ENCODE peak calls at places on chromosomes 4 and X, in nine cellular contexts. A is cardiac muscle cell, W is brain microvascular endothelial cell, Y is lower leg skin, E is cardiac fibroblast, P is AG09319, X is K562, N is GM13977, G is type B pancreatic cell. Z is an unnamed sample.
A peak's percentile ranks its signal among the peaks of the same experiment; 100 is the strongest.

GRCh38 chrX:30941898-30942297 is 52.8 kb upstream of the TAB3 start:
- DNase-seq in W (no peak), Y (no peak), N (no peak), E (no peak), P (no peak), G (no peak), A (no peak), X (no peak), Z (no peak)

GRCh38 chrX:150546711-150547153 is 21.7 kb upstream of the MTM1 start:
- DNase-seq in G (no peak), P (no peak), N (no peak), Y (no peak), A (no peak), E (no peak), X (no peak), W (no peak), Z (no peak)

GRCh38 chrX:112670964-112671363 is 8.8 kb downstream of the LHFPL1 start:
- DNase-seq in E (no peak), A (no peak), X (no peak), G (no peak), Y (no peak), P (no peak), W (no peak), N (no peak), Z (no peak)

GRCh38 chr4:101953949-101954348 is 163.4 kb downstream of the BANK1 start:
- DNase-seq in Y (no peak), X (no peak), E (peak; percentile 81), A (peak; percentile 45), G (no peak), N (no peak), P (no peak), W (peak; percentile 50), Z (no peak)

GRCh38 chr4:121819216-121819980 is 4.3 kb downstream of the CCNA2 start:
- DNase-seq in Y (no peak), A (no peak), G (no peak), P (no peak), N (no peak), E (peak; percentile 15), X (no peak), W (no peak), Z (no peak)

GRCh38 chrX:39835241-39835640 is 262.5 kb downstream of the BCOR start:
- DNase-seq in A (no peak), W (no peak), P (no peak), X (no peak), Y (no peak), G (no peak), N (no peak), E (no peak), Z (no peak)

GRCh38 chrX:34379891-34380290 is 247.8 kb upstream of the FAM47A start:
- DNase-seq in N (no peak), Y (no peak), P (no peak), W (no peak), X (no peak), E (peak; percentile 32), A (no peak), G (no peak), Z (no peak)

GRCh38 chrX:151753313-151754041 is 18.9 kb downstream of the CNGA2 start:
- DNase-seq in X (peak; percentile 69), W (peak; percentile 40), Y (peak; percentile 86), P (peak; percentile 19), A (peak; percentile 73), E (peak; percentile 63), N (peak; percentile 65), G (no peak), Z (peak; percentile 69)

GRCh38 chr4:177356191-177356590 is 46.5 kb downstream of the NEIL3 start:
- DNase-seq in E (peak; percentile 19), N (no peak), G (no peak), X (no peak), W (no peak), A (no peak), Y (no peak), P (no peak), Z (no peak)

GRCh38 chr4:80438016-80438415 is 102.5 kb downstream of the CFAP299 start:
- DNase-seq in G (no peak), Y (no peak), N (no peak), P (no peak), A (no peak), X (no peak), W (no peak), E (no peak), Z (no peak)

GRCh38 chrX:138964501-138964900 is 253.0 kb upstream of the FGF13 start:
- DNase-seq in G (no peak), W (no peak), N (no peak), X (no peak), Y (no peak), E (no peak), A (no peak), P (no peak), Z (no peak)

GRCh38 chrX:46488712-46489111 is 56.5 kb downstream of the ZNF674 start:
- DNase-seq in E (no peak), N (no peak), W (no peak), Y (no peak), P (no peak), X (no peak), G (no peak), A (no peak), Z (no peak)

GRCh38 chr4:13654158-13654797 is 26.8 kb upstream of the BOD1L1 start:
- DNase-seq in E (peak; percentile 81), X (peak; percentile 76), N (peak; percentile 72), G (peak; percentile 84), Y (peak; percentile 96), P (peak; percentile 25), A (peak; percentile 85), W (peak; percentile 77), Z (peak; percentile 91)

GRCh38 chr4:104616401-104616820 is 121.7 kb upstream of the CXXC4 start:
- DNase-seq in A (peak; percentile 79), Y (no peak), N (no peak), X (no peak), G (no peak), P (no peak), W (no peak), E (no peak), Z (no peak)

GRCh38 chrX:30580641-30581040 is 3.1 kb upstream of the TASL start:
- DNase-seq in P (no peak), W (no peak), A (no peak), E (no peak), X (no peak), N (no peak), Y (no peak), G (no peak), Z (no peak)

GRCh38 chrX:13000311-13000811 is 25.5 kb downstream of the TMSB4X start:
- DNase-seq in A (no peak), N (no peak), Y (no peak), G (no peak), E (no peak), X (no peak), P (no peak), W (no peak), Z (no peak)

DNA sequence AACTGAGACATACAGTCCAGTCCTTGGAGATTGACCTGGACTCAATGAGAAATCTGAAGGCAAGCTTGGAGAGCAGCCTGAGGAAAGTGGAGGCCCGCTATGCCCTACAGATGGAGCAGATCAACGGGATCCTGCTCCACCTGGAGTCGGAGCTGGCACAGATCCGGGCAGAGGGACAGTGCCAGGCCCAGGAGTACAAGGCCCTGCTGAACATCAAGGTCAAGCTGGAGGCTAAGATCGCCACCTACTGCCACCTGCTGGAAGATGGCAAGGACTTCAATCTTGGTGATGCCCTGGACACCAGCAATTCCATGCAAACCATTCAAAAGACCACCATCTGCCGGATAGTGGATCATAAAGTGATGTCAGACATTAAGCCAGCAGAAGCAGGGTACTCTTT is 20.4 kb upstream of the FRMPD3 start:
- DNase-seq in P (no peak), Y (no peak), X (peak; percentile 49), A (peak; percentile 53), G (no peak), N (no peak), E (peak; percentile 47), W (no peak), Z (peak; percentile 64)
- TF ChIP-seq CTCF in P (peak; percentile 33), Y (no peak), X (peak; percentile 32), A (peak; percentile 36), G (peak; percentile 45), N (peak; percentile 65), E (peak; percentile 45), W (peak; percentile 54), Z (peak; percentile 32)

GRCh38 chrX:136662104-136662503 is 14.1 kb downstream of the CD40LG start:
- DNase-seq in G (no peak), P (no peak), E (no peak), X (no peak), W (no peak), N (no peak), Y (no peak), A (no peak), Z (no peak)
- TF ChIP-seq CTCF in G (no peak), P (no peak), E (no peak), X (no peak), W (no peak), N (no peak), Y (no peak), A (no peak), Z (no peak)

GRCh38 chr4:144615182-144615581 is 30.8 kb upstream of the HHIP start:
- DNase-seq in W (peak; percentile 39), X (no peak), N (no peak), A (no peak), P (no peak), G (no peak), Y (no peak), E (peak; percentile 65), Z (no peak)

DNA sequence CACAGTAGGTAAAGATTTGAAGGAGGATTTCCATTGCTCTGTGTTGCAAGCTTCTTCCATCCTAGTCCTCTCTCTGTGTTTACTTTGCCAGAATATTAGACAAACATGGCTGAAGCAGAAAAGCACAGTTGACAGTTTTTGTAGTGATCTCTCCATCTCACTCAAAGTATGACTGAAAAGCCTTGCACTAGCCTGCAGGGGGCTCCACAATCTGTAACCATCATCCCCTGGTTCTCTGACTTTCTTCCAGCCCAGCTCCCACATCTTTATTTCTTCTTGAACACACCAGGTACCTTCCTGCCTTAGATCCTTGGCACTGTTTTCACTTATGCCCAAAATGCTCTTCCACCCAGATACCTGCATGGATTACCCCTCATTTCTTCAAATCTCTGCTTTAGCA is 34.1 kb upstream of the HHIP start:
- DNase-seq in W (no peak), N (peak; percentile 44), A (peak; percentile 11), X (peak; percentile 18), Y (no peak), P (no peak), G (no peak), E (peak; percentile 46), Z (no peak)
- TF ChIP-seq CTCF in W (peak; percentile 78), N (peak; percentile 44), A (peak; percentile 61), X (peak; percentile 50), Y (no peak), P (peak; percentile 41), G (peak; percentile 62), E (peak; percentile 61), Z (peak; percentile 23)

GRCh38 chrX:101287402-101287801 is 3.7 kb downstream of the TAF7L start:
- DNase-seq in N (peak; percentile 57), Y (no peak), X (peak; percentile 49), G (no peak), P (no peak), W (peak; percentile 59), E (peak; percentile 69), A (peak; percentile 39), Z (no peak)
- TF ChIP-seq CTCF in N (peak; percentile 48), Y (no peak), X (peak; percentile 60), G (peak; percentile 74), P (peak; percentile 64), W (peak; percentile 47), E (peak; percentile 53), A (peak; percentile 51), Z (peak; percentile 54)

DNA sequence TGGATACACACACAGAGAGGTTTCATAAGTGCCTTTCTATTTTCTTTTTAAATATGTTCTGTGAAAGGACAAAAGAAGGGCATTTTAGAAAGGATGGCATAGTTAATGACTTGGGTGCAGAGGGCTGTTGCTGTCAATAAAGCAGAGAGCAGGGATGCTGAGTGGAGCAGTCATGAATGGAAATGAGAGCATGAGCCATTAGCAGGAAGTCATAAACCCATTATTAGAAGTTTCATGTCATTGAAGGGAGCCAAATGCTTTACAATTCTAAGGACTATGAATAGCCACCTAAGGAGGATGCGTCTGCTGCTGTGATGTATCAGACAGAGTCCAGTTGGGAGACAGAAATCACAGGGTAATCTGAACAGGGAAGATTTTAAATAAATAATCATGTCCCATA is 47.7 kb upstream of the WDR19 start:
- DNase-seq in P (no peak), Y (no peak), E (no peak), A (no peak), X (no peak), G (no peak), W (no peak), N (no peak), Z (no peak)
- TF ChIP-seq CTCF in P (no peak), Y (no peak), E (no peak), A (no peak), X (no peak), G (no peak), W (no peak), N (no peak), Z (no peak)